ENCODE peak calls at places on chromosomes 1 and 21, in four cellular contexts. Y is testis, L is upper lobe of right lung, O is mucosa of descending colon. D is an unnamed sample.

GRCh38 chr1:66388918-66389317 is 145.0 kb upstream of the SGIP1 start:
- DNase-seq in O (no peak), Y (no peak), L (no peak), D (no peak)

GRCh38 chr1:14790967-14791366 is 192.5 kb downstream of the KAZN start:
- DNase-seq in L (no peak), Y (no peak), O (no peak), D (no peak)

GRCh38 chr21:41086551-41086950 is 81.4 kb upstream of the BACE2 start:
- DNase-seq in O (no peak), L (no peak), Y (no peak), D (no peak)

GRCh38 chr1:170604065-170604464 is 59.9 kb upstream of the PRRX1 start:
- DNase-seq in L (no peak), Y (no peak), O (no peak), D (no peak)

GRCh38 chr21:33268736-33269441 is 2.7 kb downstream of the IL10RB start:
- DNase-seq in Y (no peak), L (peak; percentile 94), O (peak; percentile 99), D (no peak)

GRCh38 chr1:65182658-65183268 is 34.8 kb downstream of the AK4 start:
- DNase-seq in Y (no peak), O (no peak), L (no peak), D (no peak)

GRCh38 chr1:112143871-112144441 is 154.5 kb upstream of the KCND3 start:
- DNase-seq in L (no peak), Y (no peak), O (no peak), D (no peak)

GRCh38 chr1:71364236-71364635 is 283.4 kb upstream of the ZRANB2 start:
- DNase-seq in Y (no peak), O (no peak), L (no peak), D (no peak)

GRCh38 chr1:47693115-47693514 is 255.3 kb downstream of the FOXD2 start:
- DNase-seq in L (peak; percentile 38), O (peak; percentile 1), Y (no peak), D (no peak)

GRCh38 chr1:117967900-117968299 is 38.4 kb downstream of the WDR3 start:
- DNase-seq in Y (no peak), L (no peak), O (no peak), D (no peak)

GRCh38 chr21:29193907-29194306 is 63.5 kb downstream of the MAP3K7CL start:
- DNase-seq in Y (no peak), O (no peak), L (no peak), D (no peak)

GRCh38 chr21:29194342-29194741 is 63.9 kb downstream of the MAP3K7CL start:
- DNase-seq in Y (no peak), L (no peak), O (no peak), D (no peak)

GRCh38 chr21:29196021-29196663 is 65.7 kb downstream of the MAP3K7CL start:
- DNase-seq in Y (peak; percentile 36), L (no peak), O (peak; percentile 60), D (peak; percentile 62)

GRCh38 chr21:29192999-29193563 is 62.6 kb downstream of the MAP3K7CL start:
- DNase-seq in O (no peak), L (no peak), Y (peak; percentile 54), D (no peak)

DNA sequence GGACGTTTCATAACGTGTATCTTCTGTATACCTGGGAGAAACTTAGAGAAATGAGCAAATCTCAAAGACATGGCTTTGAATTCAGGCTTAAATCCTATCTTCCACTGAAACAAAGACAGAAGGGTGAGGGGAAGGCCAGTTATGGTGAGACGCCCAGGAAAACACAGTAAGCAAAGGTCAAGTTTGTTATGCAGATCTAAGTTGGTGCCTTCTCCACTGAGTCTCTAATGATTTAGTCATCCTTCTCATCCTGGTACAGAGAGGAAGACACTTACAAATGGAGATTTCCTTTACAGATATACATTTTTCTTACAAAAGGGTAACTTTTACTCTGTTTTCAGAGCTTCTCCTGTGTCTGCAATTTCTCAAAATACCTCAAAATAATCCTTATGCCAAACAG is 64.4 kb downstream of the MAP3K7CL start:
- DNase-seq in L (no peak), Y (no peak), O (no peak), D (no peak)
- H3K4me1 ChIP-seq in L (peaks cover 16% of the 10 kb centered on the region), Y (no peaks in the 10 kb centered on the region), O (no peaks in the 10 kb centered on the region), D (peaks cover 15% of the 10 kb centered on the region)

GRCh38 chr1:228547464-228547792 is 60.2 kb downstream of the RNF187 start:
- DNase-seq in L (peak; percentile 3), Y (no peak), O (no peak), D (no peak)

GRCh38 chr1:228555074-228555989 is 68.2 kb downstream of the RNF187 start:
- DNase-seq in O (peak; percentile 17), Y (no peak), L (peak; percentile 61), D (no peak)

GRCh38 chr1:228548788-228549187 is 61.6 kb downstream of the RNF187 start:
- DNase-seq in L (peak; percentile 10), Y (no peak), O (no peak), D (no peak)

GRCh38 chr1:228554107-228554506 is 66.9 kb downstream of the RNF187 start:
- DNase-seq in L (peak; percentile 1), Y (no peak), O (no peak), D (no peak)

GRCh38 chr1:228552596-228553176 is 65.5 kb downstream of the RNF187 start:
- DNase-seq in O (no peak), Y (no peak), L (peak; percentile 6), D (no peak)
- H3K9me3 ChIP-seq in O (peaks cover 8% of the 10 kb centered on the region), Y (no peaks in the 10 kb centered on the region), L (no peaks in the 10 kb centered on the region), D (no peaks in the 10 kb centered on the region)

GRCh38 chr1:50681931-50682330 is 258.7 kb upstream of the DMRTA2 start:
- DNase-seq in O (no peak), L (no peak), Y (no peak), D (no peak)

DNA sequence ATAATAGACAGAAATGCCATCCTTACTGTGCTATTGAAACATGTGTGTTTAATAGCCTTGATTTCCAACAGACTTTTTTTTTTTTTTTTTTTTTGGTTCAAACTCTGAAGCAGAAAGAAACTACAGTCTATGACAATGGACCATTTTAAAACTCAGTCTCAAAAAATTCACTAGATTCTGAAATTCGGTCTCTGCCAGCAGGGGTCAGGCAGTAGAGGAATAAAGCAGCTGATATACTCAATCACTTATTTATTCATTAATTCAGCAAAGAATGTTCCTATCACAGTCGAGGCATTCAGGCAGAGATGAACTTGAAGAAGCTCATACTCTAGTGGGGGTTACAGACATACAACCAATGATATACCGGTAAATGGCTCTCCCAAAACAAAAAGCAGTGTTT is 260.9 kb upstream of the DMRTA2 start:
- DNase-seq in L (no peak), Y (no peak), O (no peak), D (no peak)
- TF ChIP-seq CTCF in L (no peak), Y (no peak), O (no peak), D (no peak)

GRCh38 chr1:2209400-2210083 is 15.0 kb upstream of the FAAP20 start:
- DNase-seq in O (no peak), L (peak; percentile 65), Y (no peak), D (no peak)

GRCh38 chr1:2210084-2210653 is 15.6 kb upstream of the FAAP20 start:
- DNase-seq in O (no peak), L (peak; percentile 65), Y (no peak), D (no peak)

GRCh38 chr1:2210786-2211185 is 16.2 kb upstream of the FAAP20 start:
- DNase-seq in Y (no peak), O (no peak), L (peak; percentile 59), D (no peak)

GRCh38 chr1:2206813-2207488 is 12.4 kb upstream of the FAAP20 start:
- DNase-seq in L (peak; percentile 68), Y (no peak), O (no peak), D (no peak)

GRCh38 chr1:2208309-2209239 is 14.0 kb upstream of the FAAP20 start:
- DNase-seq in L (peak; percentile 91), O (peak; percentile 53), Y (no peak), D (peak; percentile 65)
- H3K4me1 ChIP-seq in L (peaks cover 67% of the 10 kb centered on the region), O (peaks cover 46% of the 10 kb centered on the region), Y (peaks cover 60% of the 10 kb centered on the region), D (peaks cover 25% of the 10 kb centered on the region)

DNA sequence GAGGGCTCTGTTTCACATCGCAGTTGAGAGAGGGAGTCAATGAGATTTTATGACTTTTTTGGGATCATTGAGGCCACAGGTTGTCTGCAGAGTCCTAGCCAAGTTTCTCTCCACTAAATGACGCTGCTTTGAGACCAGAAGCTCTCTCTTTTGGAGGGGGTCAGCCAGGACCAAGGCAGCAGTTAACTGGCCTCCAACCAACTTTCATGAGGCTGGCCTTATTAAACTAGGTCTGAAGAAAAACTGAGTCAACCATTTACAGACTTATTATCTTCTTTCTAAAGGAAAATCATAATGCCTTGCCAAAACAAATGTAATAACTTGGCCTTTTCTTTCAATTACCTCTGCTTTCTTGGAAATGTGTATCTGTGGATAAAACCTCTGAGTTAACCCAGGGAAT is 8.6 kb downstream of the WLS start:
- DNase-seq in L (no peak), O (no peak), Y (no peak), D (no peak)
- H3K9me3 ChIP-seq in L (no peaks in the 10 kb centered on the region), O (no peaks in the 10 kb centered on the region), Y (no peaks in the 10 kb centered on the region), D (no peaks in the 10 kb centered on the region)

GRCh38 chr1:29644812-29645211 is 408.5 kb downstream of the PTPRU start:
- DNase-seq in O (no peak), L (no peak), Y (no peak), D (peak; percentile 5)
- TF ChIP-seq CTCF in O (no peak), L (no peak), Y (no peak), D (no peak)

DNA sequence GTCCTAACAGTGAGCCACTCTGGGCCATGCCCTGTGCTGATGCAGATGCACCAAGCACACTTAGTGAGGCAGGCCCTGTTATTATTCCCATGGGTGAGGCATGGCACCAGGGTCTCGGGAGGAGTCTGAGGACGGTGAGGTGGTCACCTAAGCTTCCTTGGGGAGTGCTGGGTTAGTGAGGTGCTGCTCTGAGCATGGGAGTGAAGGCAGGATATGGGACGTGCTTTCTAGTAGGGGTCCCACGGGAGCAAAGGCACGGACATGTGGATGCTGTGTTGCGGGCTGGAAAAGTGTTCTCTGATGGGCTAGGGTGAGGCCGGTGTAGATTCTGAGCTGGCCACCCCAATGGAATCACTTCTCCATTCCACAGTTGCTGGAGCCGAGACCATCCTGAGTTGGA is 77.5 kb upstream of the CSF3R start:
- DNase-seq in L (peak; percentile 48), Y (peak; percentile 3), O (no peak), D (no peak)
- H3K4me1 ChIP-seq in L (no peaks in the 10 kb centered on the region), Y (no peaks in the 10 kb centered on the region), O (no peaks in the 10 kb centered on the region), D (no peaks in the 10 kb centered on the region)

GRCh38 chr1:30151119-30151518 is 572.3 kb downstream of the MATN1 start:
- DNase-seq in O (no peak), Y (no peak), L (no peak), D (no peak)
- H3K9me3 ChIP-seq in O (no peaks in the 10 kb centered on the region), Y (no peaks in the 10 kb centered on the region), L (no peaks in the 10 kb centered on the region), D (no peaks in the 10 kb centered on the region)

GRCh38 chr1:166952002-166952746 is 23.2 kb downstream of the ILDR2 start:
- DNase-seq in Y (no peak), O (peak; percentile 17), L (no peak), D (no peak)
- TF ChIP-seq CTCF in Y (no peak), O (no peak), L (no peak), D (no peak)

D was measured in adrenal gland.